ENCODE peak calls at places on chromosomes 6 and 20, in eight cellular contexts. W is GM20000, X is H9, H is B cell, E is upper lobe of right lung, Y is HFFc6, V is endothelial cell, K is OCI-LY7. T is an unnamed sample.

GRCh38 chr6:101539510-101540245 is 146.2 kb downstream of the GRIK2 start:
- DNase-seq in W (no peak), E (no peak), X (no peak), H (no peak), V (no peak), Y (peak), K (no peak), T (no peak)

GRCh38 chr6:52016918-52017748 is 70.3 kb downstream of the PKHD1 start:
- DNase-seq in Y (no peak), E (no peak), K (no peak), W (peak), H (no peak), X (peak), V (no peak), T (no peak)

GRCh38 chr6:99393366-99393697 is 663 bp downstream of the COQ3 start:
- DNase-seq in V (no peak), K (no peak), H (no peak), X (no peak), Y (no peak), W (no peak), E (no peak), T (no peak)

GRCh38 chr6:44679906-44680698 is 292.6 kb downstream of the CDC5L start:
- DNase-seq in X (peak), W (no peak), K (no peak), Y (no peak), V (no peak), E (no peak), H (no peak), T (no peak)

GRCh38 chr6:117933471-117933870 is 26.4 kb downstream of the SLC35F1 start:
- DNase-seq in W (no peak), K (no peak), E (no peak), X (no peak), H (no peak), V (no peak), Y (no peak), T (no peak)

GRCh38 chr6:47034919-47035318 is 7.2 kb downstream of the ADGRF1 start:
- DNase-seq in W (no peak), X (no peak), E (no peak), V (no peak), H (no peak), Y (peak), K (no peak), T (no peak)

GRCh38 chr6:97958143-97958542 is 675.1 kb upstream of the MMS22L start:
- DNase-seq in V (no peak), H (no peak), Y (no peak), E (peak), X (peak), K (no peak), W (no peak), T (peak)

GRCh38 chr6:105259912-105260889 is 80.4 kb upstream of the POPDC3 start:
- DNase-seq in X (no peak), V (no peak), W (no peak), E (no peak), K (no peak), H (no peak), Y (no peak), T (no peak)

GRCh38 chr6:164720-165119 is 127.6 kb upstream of the DUSP22 start:
- DNase-seq in E (no peak), V (no peak), K (no peak), W (no peak), H (no peak), Y (no peak), X (no peak), T (no peak)

GRCh38 chr6:170228581-170229310 is 62.1 kb downstream of the DLL1 start:
- DNase-seq in E (peak), Y (no peak), K (no peak), X (no peak), H (peak), W (no peak), V (no peak), T (no peak)

GRCh38 chr6:100062621-100063020 is 68.6 kb upstream of the MCHR2 start:
- DNase-seq in H (no peak), K (no peak), E (no peak), V (no peak), W (no peak), Y (no peak), X (no peak), T (no peak)

GRCh38 chr20:51447097-51447764 is 95.3 kb downstream of the NFATC2 start:
- DNase-seq in Y (peak), X (no peak), H (no peak), V (no peak), K (no peak), E (no peak), W (no peak), T (no peak)

GRCh38 chr6:2387445-2387844 is 142.0 kb upstream of the GMDS start:
- DNase-seq in H (no peak), K (no peak), Y (no peak), X (no peak), V (no peak), W (no peak), E (no peak), T (no peak)

GRCh38 chr6:134438825-134439224 is 120.9 kb upstream of the SGK1 start:
- DNase-seq in E (no peak), W (no peak), K (no peak), X (no peak), V (no peak), Y (no peak), H (no peak), T (no peak)

GRCh38 chr20:45019027-45019763 is 52.9 kb downstream of the STK4 start:
- DNase-seq in V (no peak), W (no peak), X (no peak), H (no peak), K (no peak), E (no peak), Y (no peak), T (no peak)

GRCh38 chr6:107805504-107805903 is 18.6 kb downstream of the SCML4 start:
- DNase-seq in V (no peak), Y (no peak), W (no peak), H (no peak), K (no peak), X (no peak), E (no peak), T (no peak)

GRCh38 chr6:137510923-137511322 is 16.7 kb upstream of the OLIG3 start:
- DNase-seq in H (no peak), K (no peak), W (no peak), Y (no peak), X (no peak), V (no peak), E (no peak), T (no peak)

GRCh38 chr6:132746049-132746448 is 11.7 kb downstream of the VNN2 start:
- DNase-seq in V (no peak), W (no peak), X (no peak), Y (no peak), H (no peak), K (no peak), E (no peak), T (no peak)

GRCh38 chr6:149354009-149354408 is 36.5 kb downstream of the TAB2 start:
- DNase-seq in W (no peak), X (no peak), H (no peak), Y (no peak), K (no peak), E (no peak), V (no peak), T (no peak)

GRCh38 chr6:148273962-148274752 is 68.5 kb upstream of the SASH1 start:
- DNase-seq in K (no peak), W (no peak), X (no peak), Y (no peak), E (no peak), H (no peak), V (no peak), T (no peak)

GRCh38 chr6:168341280-168341679 is 21.7 kb upstream of the DACT2 start:
- DNase-seq in K (no peak), Y (no peak), E (no peak), H (no peak), V (no peak), X (no peak), W (no peak), T (no peak)

GRCh38 chr20:13898012-13898612 is 92.3 kb downstream of the SEL1L2 start:
- DNase-seq in K (no peak), X (no peak), E (no peak), W (no peak), Y (no peak), H (no peak), V (no peak), T (no peak)

GRCh38 chr20:25676164-25676809 is 20.4 kb downstream of the ZNF337 start:
- DNase-seq in H (no peak), Y (peak), W (no peak), V (no peak), K (no peak), X (no peak), E (no peak), T (no peak)

GRCh38 chr6:169791721-169792131 is 40.3 kb downstream of the ERMARD start:
- DNase-seq in X (peak), K (no peak), Y (no peak), V (no peak), H (no peak), W (no peak), E (peak), T (no peak)

GRCh38 chr6:10177703-10178102 is 237.2 kb downstream of the TFAP2A start:
- DNase-seq in E (no peak), X (no peak), K (no peak), V (no peak), W (no peak), Y (peak), H (no peak), T (no peak)

GRCh38 chr20:2692886-2693285 is 306 bp downstream of the EBF4 start:
- DNase-seq in X (no peak), Y (no peak), H (no peak), E (no peak), V (no peak), W (peak), K (peak), T (no peak)

GRCh38 chr6:26555505-26556262 is 17.5 kb downstream of the HMGN4 start:
- DNase-seq in H (no peak), V (no peak), Y (no peak), X (peak), K (peak), W (no peak), E (no peak), T (no peak)

GRCh38 chr20:23146857-23147256 is 60.7 kb upstream of the CD93 start:
- DNase-seq in W (no peak), E (no peak), V (no peak), K (no peak), H (no peak), Y (no peak), X (no peak), T (no peak)

GRCh38 chr20:8670900-8671229 is 398.0 kb upstream of the PLCB4 start:
- DNase-seq in K (no peak), X (no peak), W (no peak), Y (no peak), H (no peak), E (no peak), V (no peak), T (no peak)

GRCh38 chr6:49342410-49342809 is 120.6 kb downstream of the MMUT start:
- DNase-seq in V (no peak), E (no peak), K (no peak), Y (no peak), W (no peak), X (peak), H (no peak), T (no peak)

GRCh38 chr20:58408603-58409246 is 19.7 kb downstream of the VAPB start:
- DNase-seq in K (peak), H (no peak), X (no peak), E (no peak), V (no peak), Y (no peak), W (peak), T (no peak)

GRCh38 chr20:41374568-41374920 is 7.9 kb upstream of the EMILIN3 start:
- DNase-seq in X (no peak), H (no peak), V (no peak), W (no peak), Y (no peak), K (no peak), E (no peak), T (no peak)

GRCh38 chr6:31037692-31038091 is 27.4 kb downstream of the MUC22 start:
- DNase-seq in X (no peak), Y (peak), K (no peak), H (no peak), E (no peak), V (no peak), W (no peak), T (no peak)

GRCh38 chr20:10490706-10491105 is 55.6 kb downstream of the SLX4IP start:
- DNase-seq in V (no peak), W (no peak), X (peak), H (no peak), K (no peak), Y (no peak), E (no peak), T (no peak)

GRCh38 chr6:37168809-37169457 is 1.0 kb upstream of the PIM1 start:
- DNase-seq in Y (peak), V (no peak), K (peak), X (no peak), H (peak), E (no peak), W (no peak), T (no peak)

GRCh38 chr20:38145094-38146075 is 19.7 kb downstream of the TGM2 start:
- DNase-seq in W (no peak), E (no peak), X (no peak), H (no peak), V (no peak), Y (peak), K (no peak), T (no peak)

GRCh38 chr20:38855356-38855755 is 49.9 kb downstream of the PPP1R16B start:
- DNase-seq in W (no peak), E (no peak), X (no peak), V (no peak), K (no peak), H (no peak), Y (peak), T (no peak)

GRCh38 chr6:18269717-18270116 is 5.4 kb upstream of the DEK start:
- DNase-seq in E (no peak), H (no peak), W (no peak), K (no peak), Y (no peak), X (no peak), V (no peak), T (no peak)

GRCh38 chr6:25316626-25317025 is 37.5 kb downstream of the CARMIL1 start:
- DNase-seq in X (no peak), Y (no peak), K (no peak), W (no peak), E (no peak), V (no peak), H (no peak), T (no peak)
- TF ChIP-seq CTCF in X (no peak), Y (no peak), K (no peak), W (no peak), E (no peak), V (no peak), H (no peak), T (no peak)

GRCh38 chr20:728022-728944 is 40.0 kb downstream of the SLC52A3 start:
- DNase-seq in Y (peak), X (peak), W (peak), K (peak), H (no peak), V (peak), E (peak), T (no peak)
- TF ChIP-seq CTCF in Y (peak), X (peak), W (peak), K (peak), H (peak), V (peak), E (peak), T (peak)

GRCh38 chr6:127547909-127548649 is 28.9 kb upstream of the C6orf58 start:
- DNase-seq in E (no peak), V (no peak), X (no peak), K (no peak), W (no peak), Y (peak), H (no peak), T (no peak)
- TF ChIP-seq CTCF in E (peak), V (no peak), X (no peak), K (peak), W (no peak), Y (peak), H (no peak), T (peak)

DNA sequence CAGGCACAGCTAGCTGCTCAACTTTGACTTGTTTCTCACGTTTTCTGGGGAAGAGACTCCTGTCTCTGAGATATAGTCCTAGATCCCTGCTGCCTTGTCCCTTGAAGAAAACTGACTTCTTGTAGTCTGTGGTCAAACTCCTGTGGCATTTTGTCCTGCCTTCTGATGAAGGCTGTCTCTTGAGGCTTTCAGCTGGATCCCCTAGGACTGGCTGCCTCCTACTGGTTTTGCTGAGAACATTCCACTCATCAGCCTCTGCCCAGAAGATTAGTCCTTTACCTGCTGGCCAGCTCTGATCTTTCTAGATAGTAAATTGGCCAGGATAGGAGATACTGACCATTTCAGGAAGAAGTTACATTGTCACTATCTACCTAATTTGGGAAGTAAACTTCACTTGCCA is 71.9 kb upstream of the CNR1 start:
- DNase-seq in H (peak), K (peak), E (no peak), W (peak), V (peak), X (peak), Y (no peak), T (no peak)
- TF ChIP-seq CTCF in H (peak), K (peak), E (peak), W (peak), V (peak), X (peak), Y (no peak), T (peak)

GRCh38 chr6:16761469-16762264 is 407 bp upstream of the ATXN1 start:
- DNase-seq in K (no peak), W (peak), E (peak), Y (peak), H (peak), V (peak), X (peak), T (peak)
- TF ChIP-seq CTCF in K (no peak), W (no peak), E (peak), Y (peak), H (peak), V (no peak), X (peak), T (peak)

GRCh38 chr6:56996401-56996800 is 41.5 kb downstream of the BEND6 start:
- DNase-seq in X (no peak), V (no peak), E (no peak), W (no peak), K (no peak), Y (no peak), H (no peak), T (no peak)

GRCh38 chr6:56992053-56992452 is 37.1 kb downstream of the BEND6 start:
- DNase-seq in K (no peak), V (no peak), E (no peak), Y (no peak), X (no peak), W (no peak), H (no peak), T (no peak)

GRCh38 chr6:56992703-56993102 is 37.8 kb downstream of the BEND6 start:
- DNase-seq in H (no peak), E (no peak), X (no peak), Y (no peak), K (no peak), W (no peak), V (no peak), T (no peak)

GRCh38 chr6:56999049-56999448 is 44.1 kb downstream of the BEND6 start:
- DNase-seq in K (no peak), H (no peak), V (no peak), E (no peak), Y (no peak), X (no peak), W (no peak), T (no peak)

DNA sequence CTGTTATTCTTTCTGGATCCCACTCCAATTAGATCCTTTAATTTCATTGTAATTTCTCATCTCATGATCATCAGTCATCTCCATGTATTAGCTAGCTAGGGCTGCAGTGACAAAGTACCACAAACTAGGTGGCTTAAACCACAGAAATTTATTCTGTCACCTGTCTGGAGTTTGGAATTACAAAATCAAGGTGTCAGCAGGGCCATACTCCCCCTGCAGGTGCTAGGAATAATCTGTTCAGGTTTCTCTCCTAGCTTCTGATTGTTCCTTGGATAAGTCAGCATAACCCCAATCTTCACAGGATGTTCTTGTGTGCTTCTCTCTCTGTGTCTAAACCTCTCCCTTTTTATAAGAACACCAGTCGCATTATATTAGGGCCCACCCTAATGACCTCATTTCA is 40.4 kb downstream of the BEND6 start:
- DNase-seq in Y (no peak), W (no peak), X (no peak), H (no peak), K (peak), E (no peak), V (no peak), T (no peak)
- TF ChIP-seq CTCF in Y (peak), W (no peak), X (peak), H (no peak), K (peak), E (no peak), V (no peak), T (peak)

DNA sequence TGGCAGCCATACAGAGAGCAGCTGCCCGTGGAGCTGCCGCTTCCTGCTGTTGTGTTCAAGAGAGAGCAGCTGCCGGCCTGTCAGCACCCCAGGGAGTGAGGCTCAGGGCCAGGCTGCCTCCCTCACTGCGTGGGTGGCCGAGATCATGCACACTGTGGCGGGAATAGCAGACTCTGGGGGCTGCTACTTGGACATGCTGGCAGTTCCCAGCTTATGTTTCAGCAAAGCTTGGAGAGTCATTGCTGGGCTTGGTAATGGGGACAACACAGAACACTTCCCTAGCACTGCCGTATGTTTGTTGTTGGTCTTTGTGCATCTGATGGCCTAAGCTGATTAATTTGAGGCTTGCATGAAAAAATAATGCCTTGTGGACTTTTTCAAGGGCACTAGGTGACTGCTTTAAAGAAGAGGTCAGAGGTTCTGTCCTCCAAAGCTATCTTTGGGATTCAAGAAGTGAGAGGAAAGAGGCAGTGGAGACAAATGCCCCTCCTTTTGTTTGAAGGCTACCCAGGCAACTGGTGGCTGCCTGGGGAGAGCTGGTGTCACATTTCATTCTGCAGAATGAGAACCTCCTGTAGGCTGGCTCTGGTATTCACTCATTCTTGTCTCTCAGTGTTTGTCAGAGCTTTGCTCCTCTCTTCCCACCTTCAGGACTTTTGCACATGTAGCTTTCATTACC is 18.8 kb downstream of the MRAP2 start:
- DNase-seq in E (no peak), H (no peak), X (peak), W (no peak), V (peak), K (no peak), Y (peak), T (no peak)
- TF ChIP-seq CTCF in E (no peak), H (no peak), X (peak), W (no peak), V (no peak), K (no peak), Y (peak), T (peak)

GRCh38 chr6:158387578-158387977 is 75.3 kb downstream of the TULP4 start:
- DNase-seq in W (no peak), H (no peak), E (no peak), K (no peak), X (no peak), Y (no peak), V (no peak), T (no peak)

GRCh38 chr6:158384671-158385110 is 72.4 kb downstream of the TULP4 start:
- DNase-seq in X (no peak), E (no peak), W (no peak), H (no peak), K (no peak), V (no peak), Y (no peak), T (no peak)

GRCh38 chr6:158388727-158389126 is 76.5 kb downstream of the TULP4 start:
- DNase-seq in W (no peak), H (no peak), X (no peak), V (no peak), E (no peak), K (no peak), Y (no peak), T (no peak)

GRCh38 chr6:158389188-158389919 is 77.1 kb downstream of the TULP4 start:
- DNase-seq in Y (no peak), X (no peak), V (no peak), H (no peak), K (no peak), W (no peak), E (no peak), T (no peak)

GRCh38 chr6:158387036-158387435 is 74.8 kb downstream of the TULP4 start:
- DNase-seq in X (no peak), E (no peak), W (no peak), Y (no peak), K (peak), H (no peak), V (no peak), T (no peak)
- TF ChIP-seq CTCF in X (peak), E (no peak), W (no peak), Y (peak), K (peak), H (peak), V (no peak), T (peak)

GRCh38 chr6:89275900-89276299 is 39.2 kb downstream of the GABRR2 start:
- DNase-seq in E (no peak), V (no peak), W (no peak), Y (no peak), H (no peak), X (no peak), K (no peak), T (no peak)
- TF ChIP-seq CTCF in E (no peak), V (no peak), W (no peak), Y (no peak), H (no peak), X (no peak), K (no peak), T (no peak)